ENCODE peak calls at places on chromosomes 1 and 21, in seven cellular contexts. One of them, this sample, is unnamed.

GRCh38 chr1:234584926-234585325 is 25.1 kb downstream of the IRF2BP2 start:
- DNase-seq in mucosa of gallbladder: no peak
- DNase-seq in activated T-cell treated with anti-CD3 and anti-CD28 coated beads, Interleukin-2, amount 50 U/mL, for 1 hour: no peak
- DNase-seq in HTR-8/SVneo: no peak
- DNase-seq in fibroblast of lung: peak; percentile 66
- DNase-seq in heart left ventricle: peak; percentile 67
- DNase-seq in EL: no peak
- DNase-seq in this sample: no peak

GRCh38 chr1:154241703-154242352 is 21.1 kb downstream of the UBAP2L start:
- DNase-seq in mucosa of gallbladder: no peak
- DNase-seq in activated T-cell treated with anti-CD3 and anti-CD28 coated beads, Interleukin-2, amount 50 U/mL, for 1 hour: no peak
- DNase-seq in HTR-8/SVneo: no peak
- DNase-seq in fibroblast of lung: no peak
- DNase-seq in heart left ventricle: no peak
- DNase-seq in EL: no peak
- DNase-seq in this sample: no peak

GRCh38 chr1:30765610-30766434 is 8.2 kb upstream of the LAPTM5 start:
- DNase-seq in mucosa of gallbladder: no peak
- DNase-seq in activated T-cell treated with anti-CD3 and anti-CD28 coated beads, Interleukin-2, amount 50 U/mL, for 1 hour: no peak
- DNase-seq in HTR-8/SVneo: no peak
- DNase-seq in fibroblast of lung: no peak
- DNase-seq in heart left ventricle: no peak
- DNase-seq in EL: no peak
- DNase-seq in this sample: no peak

GRCh38 chr1:199667079-199667478 is 360.4 kb upstream of the NR5A2 start:
- DNase-seq in mucosa of gallbladder: no peak
- DNase-seq in activated T-cell treated with anti-CD3 and anti-CD28 coated beads, Interleukin-2, amount 50 U/mL, for 1 hour: no peak
- DNase-seq in HTR-8/SVneo: no peak
- DNase-seq in fibroblast of lung: no peak
- DNase-seq in heart left ventricle: no peak
- DNase-seq in EL: no peak
- DNase-seq in this sample: no peak

GRCh38 chr1:227197064-227197463 is 121.2 kb downstream of the CDC42BPA start:
- DNase-seq in mucosa of gallbladder: no peak
- DNase-seq in activated T-cell treated with anti-CD3 and anti-CD28 coated beads, Interleukin-2, amount 50 U/mL, for 1 hour: no peak
- DNase-seq in HTR-8/SVneo: no peak
- DNase-seq in fibroblast of lung: no peak
- DNase-seq in heart left ventricle: no peak
- DNase-seq in EL: no peak
- DNase-seq in this sample: no peak

GRCh38 chr1:172699695-172700094 is 40.8 kb downstream of the FASLG start:
- DNase-seq in mucosa of gallbladder: no peak
- DNase-seq in activated T-cell treated with anti-CD3 and anti-CD28 coated beads, Interleukin-2, amount 50 U/mL, for 1 hour: no peak
- DNase-seq in HTR-8/SVneo: no peak
- DNase-seq in fibroblast of lung: peak; percentile 20
- DNase-seq in heart left ventricle: peak; percentile 26
- DNase-seq in EL: no peak
- DNase-seq in this sample: no peak

GRCh38 chr1:26429741-26430140 is 2.4 kb upstream of the DHDDS start:
- DNase-seq in mucosa of gallbladder: no peak
- DNase-seq in activated T-cell treated with anti-CD3 and anti-CD28 coated beads, Interleukin-2, amount 50 U/mL, for 1 hour: no peak
- DNase-seq in HTR-8/SVneo: no peak
- DNase-seq in fibroblast of lung: no peak
- DNase-seq in heart left ventricle: no peak
- DNase-seq in EL: no peak
- DNase-seq in this sample: no peak

GRCh38 chr1:6052543-6053205 is 7.0 kb downstream of the KCNAB2 start:
- DNase-seq in mucosa of gallbladder: peak; percentile 74
- DNase-seq in activated T-cell treated with anti-CD3 and anti-CD28 coated beads, Interleukin-2, amount 50 U/mL, for 1 hour: peak; percentile 46
- DNase-seq in HTR-8/SVneo: peak; percentile 71
- DNase-seq in fibroblast of lung: peak; percentile 56
- DNase-seq in heart left ventricle: peak; percentile 63
- DNase-seq in EL: peak; percentile 56
- DNase-seq in this sample: peak; percentile 82

GRCh38 chr21:46137908-46138307 is 17.5 kb downstream of the FTCD start:
- DNase-seq in mucosa of gallbladder: no peak
- DNase-seq in activated T-cell treated with anti-CD3 and anti-CD28 coated beads, Interleukin-2, amount 50 U/mL, for 1 hour: no peak
- DNase-seq in HTR-8/SVneo: no peak
- DNase-seq in fibroblast of lung: no peak
- DNase-seq in heart left ventricle: no peak
- DNase-seq in EL: no peak
- DNase-seq in this sample: no peak

GRCh38 chr1:196951711-196952394 is 8.3 kb downstream of the CFHR2 start:
- DNase-seq in mucosa of gallbladder: no peak
- DNase-seq in activated T-cell treated with anti-CD3 and anti-CD28 coated beads, Interleukin-2, amount 50 U/mL, for 1 hour: no peak
- DNase-seq in HTR-8/SVneo: no peak
- DNase-seq in fibroblast of lung: no peak
- DNase-seq in heart left ventricle: no peak
- DNase-seq in EL: peak; percentile 8
- DNase-seq in this sample: no peak

GRCh38 chr1:76351655-76352054 is 277.1 kb downstream of the ST6GALNAC3 start:
- DNase-seq in mucosa of gallbladder: no peak
- DNase-seq in activated T-cell treated with anti-CD3 and anti-CD28 coated beads, Interleukin-2, amount 50 U/mL, for 1 hour: no peak
- DNase-seq in HTR-8/SVneo: no peak
- DNase-seq in fibroblast of lung: no peak
- DNase-seq in heart left ventricle: no peak
- DNase-seq in EL: no peak
- DNase-seq in this sample: no peak

GRCh38 chr1:12153181-12153785 is 13.5 kb upstream of the TNFRSF1B start:
- DNase-seq in mucosa of gallbladder: peak; percentile 75
- DNase-seq in activated T-cell treated with anti-CD3 and anti-CD28 coated beads, Interleukin-2, amount 50 U/mL, for 1 hour: no peak
- DNase-seq in HTR-8/SVneo: peak; percentile 53
- DNase-seq in fibroblast of lung: peak; percentile 75
- DNase-seq in heart left ventricle: peak; percentile 76
- DNase-seq in EL: peak; percentile 97
- DNase-seq in this sample: no peak

GRCh38 chr1:214864896-214865688 is 217.4 kb upstream of the KCNK2 start:
- DNase-seq in mucosa of gallbladder: no peak
- DNase-seq in activated T-cell treated with anti-CD3 and anti-CD28 coated beads, Interleukin-2, amount 50 U/mL, for 1 hour: no peak
- DNase-seq in HTR-8/SVneo: peak; percentile 21
- DNase-seq in fibroblast of lung: peak; percentile 74
- DNase-seq in heart left ventricle: no peak
- DNase-seq in EL: peak; percentile 86
- DNase-seq in this sample: peak; percentile 57

GRCh38 chr21:22597660-22598255 is 1599.5 kb downstream of the NCAM2 start:
- DNase-seq in mucosa of gallbladder: no peak
- DNase-seq in activated T-cell treated with anti-CD3 and anti-CD28 coated beads, Interleukin-2, amount 50 U/mL, for 1 hour: no peak
- DNase-seq in HTR-8/SVneo: no peak
- DNase-seq in fibroblast of lung: no peak
- DNase-seq in heart left ventricle: no peak
- DNase-seq in EL: no peak
- DNase-seq in this sample: no peak

GRCh38 chr1:168506204-168506819 is 37.5 kb downstream of the XCL2 start:
- DNase-seq in mucosa of gallbladder: no peak
- DNase-seq in activated T-cell treated with anti-CD3 and anti-CD28 coated beads, Interleukin-2, amount 50 U/mL, for 1 hour: no peak
- DNase-seq in HTR-8/SVneo: no peak
- DNase-seq in fibroblast of lung: peak; percentile 80
- DNase-seq in heart left ventricle: no peak
- DNase-seq in EL: peak; percentile 68
- DNase-seq in this sample: peak; percentile 77

GRCh38 chr1:183685112-183685713 is 32.1 kb upstream of the APOBEC4 start:
- DNase-seq in mucosa of gallbladder: peak; percentile 35
- DNase-seq in activated T-cell treated with anti-CD3 and anti-CD28 coated beads, Interleukin-2, amount 50 U/mL, for 1 hour: no peak
- DNase-seq in HTR-8/SVneo: peak; percentile 61
- DNase-seq in fibroblast of lung: peak; percentile 31
- DNase-seq in heart left ventricle: no peak
- DNase-seq in EL: peak; percentile 56
- DNase-seq in this sample: peak; percentile 79

GRCh38 chr21:42010507-42011493 is 640 bp upstream of the ZBTB21 start:
- DNase-seq in mucosa of gallbladder: no peak
- DNase-seq in activated T-cell treated with anti-CD3 and anti-CD28 coated beads, Interleukin-2, amount 50 U/mL, for 1 hour: no peak
- DNase-seq in HTR-8/SVneo: peak; percentile 21
- DNase-seq in fibroblast of lung: peak; percentile 12
- DNase-seq in heart left ventricle: no peak
- DNase-seq in EL: no peak
- DNase-seq in this sample: peak; percentile 12

GRCh38 chr21:25709684-25710265 is 24.9 kb downstream of the ATP5PF start:
- DNase-seq in mucosa of gallbladder: no peak
- DNase-seq in activated T-cell treated with anti-CD3 and anti-CD28 coated beads, Interleukin-2, amount 50 U/mL, for 1 hour: no peak
- DNase-seq in HTR-8/SVneo: no peak
- DNase-seq in fibroblast of lung: no peak
- DNase-seq in heart left ventricle: no peak
- DNase-seq in EL: no peak
- DNase-seq in this sample: no peak

GRCh38 chr1:35725591-35725990 is 6.9 kb upstream of the C1orf216 start:
- DNase-seq in mucosa of gallbladder: no peak
- DNase-seq in activated T-cell treated with anti-CD3 and anti-CD28 coated beads, Interleukin-2, amount 50 U/mL, for 1 hour: no peak
- DNase-seq in HTR-8/SVneo: no peak
- DNase-seq in fibroblast of lung: peak; percentile 35
- DNase-seq in heart left ventricle: no peak
- DNase-seq in EL: no peak
- DNase-seq in this sample: no peak

GRCh38 chr1:22489278-22489677 is 37.6 kb downstream of the ZBTB40 start:
- DNase-seq in mucosa of gallbladder: no peak
- DNase-seq in activated T-cell treated with anti-CD3 and anti-CD28 coated beads, Interleukin-2, amount 50 U/mL, for 1 hour: no peak
- DNase-seq in HTR-8/SVneo: no peak
- DNase-seq in fibroblast of lung: no peak
- DNase-seq in heart left ventricle: no peak
- DNase-seq in EL: no peak
- DNase-seq in this sample: no peak

GRCh38 chr1:83547903-83548302 is 451.0 kb downstream of the TTLL7 start:
- DNase-seq in mucosa of gallbladder: no peak
- DNase-seq in activated T-cell treated with anti-CD3 and anti-CD28 coated beads, Interleukin-2, amount 50 U/mL, for 1 hour: no peak
- DNase-seq in HTR-8/SVneo: no peak
- DNase-seq in fibroblast of lung: peak; percentile 34
- DNase-seq in heart left ventricle: no peak
- DNase-seq in EL: peak; percentile 1
- DNase-seq in this sample: no peak

GRCh38 chr1:153928776-153929432 is 6.1 kb upstream of the GATAD2B start:
- DNase-seq in mucosa of gallbladder: no peak
- DNase-seq in activated T-cell treated with anti-CD3 and anti-CD28 coated beads, Interleukin-2, amount 50 U/mL, for 1 hour: no peak
- DNase-seq in HTR-8/SVneo: no peak
- DNase-seq in fibroblast of lung: peak; percentile 31
- DNase-seq in heart left ventricle: no peak
- DNase-seq in EL: peak; percentile 45
- DNase-seq in this sample: no peak

GRCh38 chr1:173864179-173864867 is 3.5 kb downstream of the GAS5 start:
- DNase-seq in mucosa of gallbladder: no peak
- DNase-seq in activated T-cell treated with anti-CD3 and anti-CD28 coated beads, Interleukin-2, amount 50 U/mL, for 1 hour: no peak
- DNase-seq in HTR-8/SVneo: no peak
- DNase-seq in fibroblast of lung: peak; percentile 45
- DNase-seq in heart left ventricle: no peak
- DNase-seq in EL: peak; percentile 21
- DNase-seq in this sample: no peak

GRCh38 chr1:177586429-177586828 is 383.4 kb downstream of the SEC16B start:
- DNase-seq in mucosa of gallbladder: no peak
- DNase-seq in activated T-cell treated with anti-CD3 and anti-CD28 coated beads, Interleukin-2, amount 50 U/mL, for 1 hour: no peak
- DNase-seq in HTR-8/SVneo: no peak
- DNase-seq in fibroblast of lung: peak; percentile 94
- DNase-seq in heart left ventricle: no peak
- DNase-seq in EL: peak; percentile 68
- DNase-seq in this sample: peak; percentile 72

GRCh38 chr1:221164029-221164428 is 284.8 kb downstream of the HLX start:
- DNase-seq in mucosa of gallbladder: no peak
- DNase-seq in activated T-cell treated with anti-CD3 and anti-CD28 coated beads, Interleukin-2, amount 50 U/mL, for 1 hour: no peak
- DNase-seq in HTR-8/SVneo: no peak
- DNase-seq in fibroblast of lung: peak; percentile 59
- DNase-seq in heart left ventricle: no peak
- DNase-seq in EL: peak; percentile 43
- DNase-seq in this sample: no peak

GRCh38 chr1:95023399-95024050 is 49.2 kb downstream of the ALG14 start:
- DNase-seq in mucosa of gallbladder: no peak
- DNase-seq in activated T-cell treated with anti-CD3 and anti-CD28 coated beads, Interleukin-2, amount 50 U/mL, for 1 hour: no peak
- DNase-seq in HTR-8/SVneo: peak; percentile 41
- DNase-seq in fibroblast of lung: peak; percentile 98
- DNase-seq in heart left ventricle: no peak
- DNase-seq in EL: peak; percentile 90
- DNase-seq in this sample: peak; percentile 58

This sample was measured in RWPE1.